ENCODE peak calls at places on chromosome 16, in seven cellular contexts. E is stimulated activated CD4-positive, alpha-beta T cell treated with anti-CD3 and anti-CD28 coated beads, Interleukin-2, amount 100 ng/mL, for 24 hours; J is cardiac fibroblast; N is astrocyte of the spinal cord; G is NCI-H2081; Q is NCI-H1930; U is HTR-8/SVneo. D is an unnamed sample.
A peak's percentile ranks its signal among the peaks of the same experiment; 100 is the strongest.

GRCh38 chr16:85385463-85386331 is 227.4 kb upstream of the GSE1 start:
- DNase-seq in Q (no peak), G (no peak), N (no peak), E (no peak), U (no peak), J (no peak), D (no peak)

GRCh38 chr16:81526935-81527334 is 82.3 kb downstream of the CMIP start:
- DNase-seq in Q (no peak), N (peak; percentile 60), G (no peak), E (no peak), J (peak; percentile 56), U (peak; percentile 90), D (peak; percentile 60)

GRCh38 chr16:53848277-53848942 is 144.5 kb downstream of the FTO start:
- DNase-seq in N (no peak), J (no peak), E (no peak), U (no peak), G (no peak), Q (no peak), D (no peak)

GRCh38 chr16:82340531-82340930 is 170.5 kb upstream of the MPHOSPH6 start:
- DNase-seq in J (no peak), N (no peak), U (no peak), Q (no peak), G (no peak), E (no peak), D (no peak)

GRCh38 chr16:4588961-4589360 is 25.7 kb downstream of the UBALD1 start:
- DNase-seq in E (no peak), J (no peak), Q (no peak), G (no peak), N (no peak), U (no peak), D (no peak)

GRCh38 chr16:77273-77806 is 685 bp upstream of the MPG start:
- DNase-seq in E (peak; percentile 51), U (no peak), Q (no peak), N (peak; percentile 54), G (peak; percentile 31), J (peak; percentile 85), D (peak; percentile 6)

GRCh38 chr16:11835891-11836652 is 15.3 kb downstream of the RSL1D1 start:
- DNase-seq in N (peak; percentile 78), E (no peak), U (no peak), G (no peak), Q (no peak), J (peak; percentile 69), D (no peak)

GRCh38 chr16:11852092-11852809 is 909 bp upstream of the RSL1D1 start:
- DNase-seq in E (no peak), N (no peak), G (no peak), Q (peak; percentile 13), U (no peak), J (peak; percentile 43), D (no peak)

GRCh38 chr16:87060026-87060986 is 256.9 kb downstream of the C16orf95 start:
- DNase-seq in U (peak; percentile 51), G (no peak), J (peak; percentile 82), Q (no peak), N (peak; percentile 72), E (no peak), D (no peak)

GRCh38 chr16:67667434-67667816 is 811 bp downstream of the C16orf86 start:
- DNase-seq in J (no peak), U (no peak), G (no peak), E (no peak), Q (no peak), N (no peak), D (no peak)

GRCh38 chr16:51982715-51983680 is 563.9 kb downstream of the TOX3 start:
- DNase-seq in E (no peak), N (peak; percentile 70), J (peak; percentile 85), U (peak; percentile 28), G (peak; percentile 70), Q (peak; percentile 34), D (no peak)

GRCh38 chr16:70306880-70307279 is 7.9 kb downstream of the DDX19B start:
- DNase-seq in U (no peak), J (no peak), Q (no peak), G (no peak), N (no peak), E (no peak), D (no peak)

GRCh38 chr16:77674888-77675287 is 47.4 kb upstream of the NUDT7 start:
- DNase-seq in N (peak; percentile 44), E (no peak), Q (no peak), G (no peak), U (no peak), J (peak; percentile 76), D (no peak)

GRCh38 chr16:65697061-65697460 is 575.2 kb upstream of the CDH11 start:
- DNase-seq in N (no peak), E (no peak), G (no peak), U (no peak), Q (no peak), J (no peak), D (no peak)

GRCh38 chr16:85422124-85422373 is 191.1 kb upstream of the GSE1 start:
- DNase-seq in Q (no peak), E (no peak), N (no peak), J (no peak), U (no peak), G (peak; percentile 54), D (no peak)

GRCh38 chr16:69204106-69204655 is 17.2 kb downstream of the SNTB2 start:
- DNase-seq in Q (no peak), N (peak; percentile 35), J (no peak), U (no peak), G (no peak), E (no peak), D (no peak)

GRCh38 chr16:65285128-65286120 is 163.6 kb upstream of the CDH11 start:
- DNase-seq in Q (no peak), N (peak; percentile 67), G (no peak), J (peak; percentile 65), E (no peak), U (no peak), D (no peak)

GRCh38 chr16:48958681-48959080 is 323.0 kb downstream of the CBLN1 start:
- DNase-seq in J (no peak), U (no peak), E (no peak), Q (no peak), G (no peak), N (no peak), D (no peak)

GRCh38 chr16:52470601-52471000 is 76.3 kb downstream of the TOX3 start:
- DNase-seq in E (no peak), J (no peak), Q (peak; percentile 27), G (no peak), N (no peak), U (no peak), D (no peak)

GRCh38 chr16:22641030-22641671 is 130.5 kb downstream of the NPIPB5 start:
- DNase-seq in G (no peak), U (no peak), E (no peak), Q (no peak), N (peak; percentile 46), J (peak; percentile 66), D (no peak)

GRCh38 chr16:66364117-66364958 is 2.2 kb upstream of the CDH5 start:
- DNase-seq in N (no peak), Q (no peak), U (no peak), G (no peak), J (peak; percentile 71), E (no peak), D (no peak)